ENCODE peak calls at places on chromosomes 2 and 18, in four cellular contexts. V, P, L and S are unnamed samples.

GRCh38 chr2:50851891-50852290 is 180.0 kb downstream of the NRXN1 start:
- DNase-seq in V (no peak), P (no peak), L (no peak), S (no peak)

GRCh38 chr2:64604155-64604554 is 49.6 kb downstream of the SERTAD2 start:
- DNase-seq in V (no peak), P (no peak), L (no peak), S (no peak)

GRCh38 chr2:137348301-137348700 is 583.0 kb downstream of the THSD7B start:
- DNase-seq in V (no peak), P (no peak), L (no peak), S (no peak)

GRCh38 chr2:232888839-232889529 is 18.9 kb downstream of the SNORC start:
- DNase-seq in V (no peak), P (no peak), L (no peak), S (no peak)

GRCh38 chr2:129117427-129117826 is 798.8 kb upstream of the HS6ST1 start:
- DNase-seq in V (no peak), P (peak; percentile 18), L (no peak), S (no peak)

GRCh38 chr2:20049631-20050030 is 1.8 kb downstream of the LAPTM4A start:
- DNase-seq in V (no peak), P (no peak), L (peak; percentile 15), S (no peak)

GRCh38 chr2:1631292-1632005 is 112.9 kb downstream of the PXDN start:
- DNase-seq in V (no peak), P (no peak), L (no peak), S (no peak)

GRCh38 chr2:11498543-11499034 is 32.6 kb upstream of the E2F6 start:
- DNase-seq in V (peak; percentile 89), P (peak; percentile 24), L (no peak), S (no peak)

GRCh38 chr2:178237488-178238143 is 43.3 kb downstream of the OSBPL6 start:
- DNase-seq in V (no peak), P (no peak), L (no peak), S (no peak)

GRCh38 chr2:6993230-6993640 is 76.0 kb downstream of the RNF144A start:
- DNase-seq in V (peak; percentile 74), P (peak; percentile 62), L (no peak), S (peak; percentile 83)

GRCh38 chr2:206160807-206161179 is 1.1 kb downstream of the EEF1B2 start:
- DNase-seq in V (no peak), P (no peak), L (no peak), S (no peak)

GRCh38 chr2:133346654-133347053 is 221.6 kb downstream of the NCKAP5 start:
- DNase-seq in V (no peak), P (no peak), L (no peak), S (no peak)

GRCh38 chr2:74186038-74186437 is 7.4 kb upstream of the MOB1A start:
- DNase-seq in V (no peak), P (no peak), L (no peak), S (no peak)

GRCh38 chr2:24793752-24794477 is 690 bp downstream of the CENPO start:
- DNase-seq in V (no peak), P (no peak), L (peak; percentile 12), S (no peak)

GRCh38 chr18:28961669-28962228 is 784.8 kb upstream of the CDH2 start:
- DNase-seq in V (no peak), P (no peak), L (peak; percentile 3), S (no peak)

GRCh38 chr2:127763776-127764175 is 47.2 kb downstream of the WDR33 start:
- DNase-seq in V (no peak), P (no peak), L (no peak), S (no peak)

GRCh38 chr2:155145758-155146229 is 447.3 kb downstream of the KCNJ3 start:
- DNase-seq in V (no peak), P (no peak), L (no peak), S (no peak)

GRCh38 chr2:237326250-237327171 is 87.5 kb downstream of the COL6A3 start:
- DNase-seq in V (no peak), P (no peak), L (no peak), S (no peak)

GRCh38 chr2:55459278-55459677 is 39.6 kb upstream of the CCDC88A start:
- DNase-seq in V (no peak), P (no peak), L (no peak), S (no peak)

GRCh38 chr2:224004105-224004715 is 34.9 kb downstream of the SERPINE2 start:
- DNase-seq in V (no peak), P (peak; percentile 14), L (no peak), S (no peak)

GRCh38 chr2:85716346-85716880 is 22.3 kb downstream of the GNLY start:
- DNase-seq in V (no peak), P (no peak), L (no peak), S (no peak)
- H3K27ac ChIP-seq in V (no peak overlapping the region), P (no peak overlapping the region), L (no peak overlapping the region), S (no peak overlapping the region)

GRCh38 chr2:60556441-60556997 is 3.1 kb upstream of the BCL11A start:
- DNase-seq in V (no peak), P (no peak), L (no peak), S (peak; percentile 70)

GRCh38 chr2:60554649-60555065 is 1.2 kb upstream of the BCL11A start:
- DNase-seq in V (no peak), P (no peak), L (no peak), S (no peak)

GRCh38 chr2:60555794-60556161 is 2.3 kb upstream of the BCL11A start:
- DNase-seq in V (no peak), P (no peak), L (no peak), S (no peak)

GRCh38 chr2:60553992-60554648 is 666 bp upstream of the BCL11A start:
- DNase-seq in V (peak; percentile 33), P (no peak), L (no peak), S (peak; percentile 81)

DNA sequence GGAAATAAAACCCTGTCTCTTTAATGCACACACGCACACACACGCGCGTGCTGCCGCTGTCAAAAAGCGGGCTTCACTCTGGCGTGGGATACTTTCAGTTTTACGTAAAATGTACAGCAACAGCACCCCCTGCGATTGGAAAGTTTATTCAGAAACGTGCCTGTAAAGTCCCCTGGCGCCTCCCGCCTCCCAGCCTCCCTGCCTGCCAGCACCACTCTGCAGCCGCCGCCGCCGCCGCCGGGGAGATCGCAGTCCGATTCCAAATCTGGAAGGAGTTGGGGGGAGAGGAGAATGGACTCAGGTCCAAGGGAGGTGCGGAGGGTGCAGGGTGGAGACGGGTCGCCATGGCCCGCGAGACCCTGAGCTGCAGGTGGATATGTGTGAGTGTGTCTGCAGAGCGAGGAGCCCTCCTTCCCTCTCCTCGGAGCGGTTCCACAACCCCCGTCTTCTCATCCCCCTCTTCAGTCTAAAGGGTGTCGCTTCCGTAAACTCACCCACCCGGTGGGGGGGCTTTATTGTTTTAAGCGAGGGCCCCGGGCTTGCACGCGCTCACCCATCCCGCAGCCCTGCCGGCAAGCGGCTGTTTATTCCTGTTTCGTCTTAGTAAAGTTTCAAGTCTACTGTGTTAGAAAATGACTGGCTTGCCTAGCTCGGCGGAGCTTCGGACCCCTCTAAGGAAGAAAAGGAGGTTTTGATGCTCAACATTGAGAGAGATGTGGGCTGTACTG is 1.8 kb upstream of the BCL11A start:
- DNase-seq in V (peak; percentile 28), P (no peak), L (peak; percentile 83), S (peak; percentile 75)
- H3K27ac ChIP-seq in V (peak overlapping the region; percentile 87), P (no peak overlapping the region), L (peak overlapping the region; percentile 52), S (no peak overlapping the region)

DNA sequence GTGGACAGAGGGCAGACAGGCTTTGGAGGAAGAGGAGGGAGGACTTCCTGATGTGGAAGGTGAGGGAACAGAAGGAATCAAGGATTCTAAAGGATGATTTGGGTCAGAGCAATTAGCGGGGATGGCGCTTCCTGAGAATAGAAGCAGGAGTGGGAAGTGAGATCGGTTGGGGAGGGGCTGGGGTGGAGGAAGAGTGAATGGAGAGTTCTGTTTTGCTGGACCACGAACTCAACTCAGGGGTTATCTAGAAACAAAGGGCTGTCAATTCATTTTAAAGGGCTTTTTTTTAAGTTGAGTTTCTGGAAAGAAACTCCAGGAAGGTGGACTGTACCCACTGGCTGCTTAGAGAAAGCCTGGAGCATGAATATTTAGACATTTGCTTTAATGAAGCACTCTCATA is 54.9 kb downstream of the BCL2L11 start:
- DNase-seq in V (no peak), P (no peak), L (no peak), S (no peak)
- H3K27ac ChIP-seq in V (no peak overlapping the region), P (no peak overlapping the region), L (no peak overlapping the region), S (no peak overlapping the region)

GRCh38 chr2:8433390-8433789 is 248.5 kb upstream of the ID2 start:
- DNase-seq in V (no peak), P (no peak), L (peak; percentile 31), S (no peak)
- H3K27ac ChIP-seq in V (no peak overlapping the region), P (no peak overlapping the region), L (no peak overlapping the region), S (no peak overlapping the region)

GRCh38 chr2:108271691-108272253 is 16.9 kb upstream of the SULT1C2 start:
- DNase-seq in V (no peak), P (no peak), L (peak; percentile 93), S (no peak)

GRCh38 chr2:108268001-108268400 is 20.7 kb upstream of the SULT1C2 start:
- DNase-seq in V (no peak), P (no peak), L (peak; percentile 40), S (no peak)

GRCh38 chr2:108267117-108267516 is 21.6 kb upstream of the SULT1C2 start:
- DNase-seq in V (no peak), P (no peak), L (peak; percentile 34), S (peak; percentile 75)

GRCh38 chr2:108270346-108270745 is 18.3 kb upstream of the SULT1C2 start:
- DNase-seq in V (no peak), P (no peak), L (peak; percentile 61), S (no peak)

DNA sequence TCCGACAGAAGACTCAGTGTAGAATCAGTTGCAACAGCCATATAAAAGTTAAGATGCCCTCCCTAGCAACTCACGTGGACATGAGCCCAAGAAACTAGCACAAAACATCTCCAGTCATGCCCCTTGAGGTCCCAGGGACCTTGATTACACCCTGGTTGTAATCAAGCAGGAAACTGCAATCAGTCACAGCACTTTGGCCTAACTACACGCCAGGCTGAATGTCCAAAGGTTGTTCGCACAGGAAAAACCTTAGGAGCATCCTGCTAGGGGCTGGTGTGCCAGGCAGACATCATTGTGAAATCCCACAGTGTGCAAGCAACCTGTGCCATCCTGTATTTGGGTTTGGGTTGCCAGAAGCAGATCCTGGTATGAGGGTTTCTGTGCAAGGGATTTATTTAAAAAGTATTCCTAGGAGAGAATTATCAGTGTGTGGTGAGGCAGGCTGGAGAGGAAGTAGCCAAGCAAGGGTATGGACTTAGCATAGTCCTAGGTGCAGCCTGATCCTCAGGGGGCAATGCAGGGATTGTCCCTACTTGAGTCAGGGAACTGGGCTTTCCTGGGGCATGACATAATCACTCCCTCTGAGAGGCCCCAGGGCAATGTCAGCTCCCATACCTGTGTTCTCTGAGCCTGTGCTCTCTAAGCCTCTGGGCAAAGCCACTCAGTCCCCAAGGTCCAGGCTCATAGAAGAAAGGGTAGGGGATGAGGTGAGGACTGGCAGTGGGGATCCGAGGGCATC is 17.8 kb upstream of the SULT1C2 start:
- DNase-seq in V (no peak), P (no peak), L (peak; percentile 98), S (no peak)
- H3K27ac ChIP-seq in V (no peak overlapping the region), P (no peak overlapping the region), L (peak overlapping the region; percentile 91), S (no peak overlapping the region)

DNA sequence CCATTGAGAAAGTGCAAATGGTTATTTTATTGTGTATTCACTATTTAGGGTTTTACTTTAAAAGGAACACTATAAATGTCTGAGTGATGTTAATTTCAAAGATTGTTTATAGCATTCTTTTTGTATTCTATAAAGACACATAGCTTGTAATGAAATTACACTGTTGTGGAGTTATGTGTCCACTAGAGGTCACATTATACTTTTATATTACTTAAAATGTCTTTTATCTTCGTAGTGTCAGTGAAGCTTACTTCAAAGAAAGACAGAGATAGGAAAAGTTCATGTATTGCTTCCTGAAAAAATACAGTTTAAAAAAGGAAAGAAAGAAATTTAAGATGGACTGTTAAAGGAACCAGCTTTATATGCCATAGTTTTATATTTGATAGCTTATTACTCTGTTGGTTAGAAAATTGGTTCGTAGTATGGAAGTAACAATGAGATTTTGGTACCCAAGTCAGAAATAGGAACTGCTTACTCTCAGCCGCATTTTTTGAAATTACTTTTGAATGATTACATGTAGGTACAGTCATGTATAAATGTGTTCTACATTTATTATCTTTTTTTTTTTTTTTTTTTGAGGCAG is 20.5 kb downstream of the APLF start:
- DNase-seq in V (no peak), P (no peak), L (peak; percentile 38), S (no peak)
- H3K27ac ChIP-seq in V (no peak overlapping the region), P (no peak overlapping the region), L (no peak overlapping the region), S (no peak overlapping the region)